ENCODE peak calls at places on chromosomes 4 and X, in four cellular contexts. J is K562, Y is GM12892, L is HepG2. P is an unnamed sample.
A peak's percentile ranks its signal among the peaks of the same experiment; 100 is the strongest.

GRCh38 chrX:38538134-38538533 is 23.2 kb upstream of the TSPAN7 start:
- DNase-seq in J (no peak), Y (no peak), L (no peak), P (no peak)

GRCh38 chr4:6582889-6583504 is 8.0 kb downstream of the MAN2B2 start:
- DNase-seq in L (peak; percentile 55), Y (no peak), J (peak; percentile 80), P (no peak)

GRCh38 chr4:6476893-6477292 is 4.5 kb upstream of the PPP2R2C start:
- DNase-seq in J (no peak), L (no peak), Y (no peak), P (no peak)

GRCh38 chrX:97563531-97564133 is 679.9 kb downstream of the RPA4 start:
- DNase-seq in J (no peak), Y (peak; percentile 9), L (peak; percentile 9), P (peak; percentile 11)

GRCh38 chr4:7460591-7460990 is 25.9 kb upstream of the PSAPL1 start:
- DNase-seq in L (peak; percentile 43), J (peak; percentile 33), Y (no peak), P (no peak)

GRCh38 chrX:137387646-137388045 is 178.3 kb upstream of the ZIC3 start:
- DNase-seq in J (no peak), Y (no peak), L (no peak), P (no peak)

GRCh38 chr4:158356331-158356730 is 146.0 kb downstream of the TMEM144 start:
- DNase-seq in Y (no peak), L (no peak), J (no peak), P (no peak)

GRCh38 chr4:151012836-151013235 is 2.2 kb downstream of the LRBA start:
- DNase-seq in Y (no peak), L (no peak), J (no peak), P (no peak)

GRCh38 chr4:100721077-100721476 is 203.3 kb upstream of the EMCN start:
- DNase-seq in Y (no peak), J (no peak), L (no peak), P (no peak)

GRCh38 chr4:16745887-16746286 is 152.6 kb downstream of the LDB2 start:
- DNase-seq in Y (no peak), J (no peak), L (no peak), P (no peak)

GRCh38 chr4:182320092-182320491 is 76.9 kb downstream of the TENM3 start:
- DNase-seq in J (no peak), Y (no peak), L (no peak), P (no peak)

GRCh38 chr4:121108557-121108956 is 36.2 kb upstream of the NDNF start:
- DNase-seq in J (no peak), L (no peak), Y (no peak), P (no peak)

GRCh38 chr4:93828332-93828829 is at the start of gene ATOH1:
- DNase-seq in L (no peak), J (no peak), Y (no peak), P (no peak)

DNA sequence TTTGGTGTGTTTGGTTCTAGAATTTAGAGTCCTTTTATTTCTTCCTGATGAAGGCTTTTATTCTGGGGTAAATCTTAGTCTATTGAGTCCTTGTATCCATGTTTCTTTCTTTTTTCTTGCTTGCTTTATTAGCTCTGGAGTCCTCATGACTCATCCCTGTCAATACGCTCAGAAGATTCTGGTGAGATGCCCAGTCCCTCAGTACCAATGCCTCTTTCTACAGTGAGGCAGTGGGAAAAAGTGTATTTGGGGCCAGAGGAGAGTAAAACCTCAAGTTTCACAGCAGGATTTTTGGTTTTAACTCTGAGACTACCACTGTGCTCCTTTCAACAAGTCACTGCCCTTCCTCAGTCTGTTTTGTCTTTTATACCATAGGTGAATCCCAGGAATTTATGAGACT is 368.0 kb downstream of the GBA3 start:
- DNase-seq in Y (no peak), J (no peak), L (no peak), P (no peak)
- TF ChIP-seq TAF1 in Y (no peak), J (no peak), L (no peak), P (no peak)

GRCh38 chr4:122603156-122603574 is 17.7 kb downstream of the IL21 start:
- DNase-seq in J (peak; percentile 44), Y (no peak), L (no peak), P (no peak)
- TF ChIP-seq TAF1 in J (no peak), Y (no peak), L (no peak), P (no peak)

GRCh38 chr4:82519072-82519471 is 42.7 kb downstream of the TMEM150C start:
- DNase-seq in Y (no peak), J (no peak), L (no peak), P (no peak)

GRCh38 chr4:82513382-82513781 is 48.4 kb downstream of the TMEM150C start:
- DNase-seq in L (no peak), J (no peak), Y (no peak), P (no peak)

GRCh38 chr4:82519776-82520175 is 42.0 kb downstream of the TMEM150C start:
- DNase-seq in L (no peak), J (no peak), Y (no peak), P (no peak)

GRCh38 chr4:82517043-82517442 is 44.7 kb downstream of the TMEM150C start:
- DNase-seq in Y (no peak), L (no peak), J (no peak), P (no peak)

DNA sequence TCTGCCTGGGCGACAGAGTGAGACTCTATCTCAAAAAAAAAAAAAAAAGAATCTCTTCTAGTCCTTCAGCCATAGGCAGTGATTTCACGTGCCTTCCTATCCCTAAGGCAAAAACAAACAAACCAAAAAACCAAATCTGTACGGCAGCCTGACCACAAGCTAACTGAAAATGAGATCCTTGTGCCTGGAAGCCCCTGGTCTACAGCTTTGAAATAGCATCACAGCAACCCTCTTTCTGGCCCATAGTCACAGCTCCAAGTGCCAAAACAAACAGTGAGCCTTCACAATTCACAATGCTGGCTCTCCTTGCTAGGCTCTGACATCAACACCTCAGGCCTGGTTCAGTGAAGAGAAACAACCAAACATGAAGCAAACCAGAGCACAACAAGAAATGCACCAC is 46.1 kb downstream of the TMEM150C start:
- DNase-seq in J (no peak), L (no peak), Y (no peak), P (no peak)
- TF ChIP-seq TAF1 in J (no peak), L (no peak), Y (no peak), P (no peak)

GRCh38 chrX:48747415-48748026 is 14.0 kb upstream of the GLOD5 start:
- DNase-seq in L (no peak), J (no peak), Y (no peak), P (no peak)
- TF ChIP-seq TAF1 in L (no peak), J (no peak), Y (no peak), P (no peak)

DNA sequence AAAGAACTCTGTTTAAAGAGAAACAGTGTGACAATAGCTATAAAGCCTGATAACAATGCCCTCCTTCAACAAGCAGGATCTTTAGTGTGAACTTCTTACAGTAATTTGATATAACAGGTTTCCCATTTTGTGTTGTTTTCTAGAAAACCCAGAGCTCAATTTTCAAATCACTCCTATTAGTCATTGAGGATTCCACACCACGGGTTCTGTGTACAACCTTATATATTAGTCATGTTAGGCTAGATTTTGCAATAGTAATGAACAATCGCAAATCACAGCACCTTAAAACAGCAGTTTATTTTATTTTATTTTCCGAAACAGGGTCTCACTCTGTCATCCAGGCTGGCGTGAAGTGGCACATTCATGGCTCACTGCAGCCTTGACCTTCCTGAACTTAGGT is 1020.9 kb upstream of the INTU start:
- DNase-seq in Y (no peak), L (no peak), J (no peak), P (no peak)
- TF ChIP-seq TAF1 in Y (no peak), L (no peak), J (no peak), P (no peak)

GRCh38 chr4:5435201-5435600 is 273.2 kb downstream of the EVC2 start:
- DNase-seq in Y (no peak), L (no peak), J (no peak), P (no peak)
- TF ChIP-seq TAF1 in Y (no peak), L (no peak), J (no peak), P (no peak)